ENCODE peak calls at places on chromosome 4, in five cellular contexts. D is fibroblast of mammary gland, H is GM23338, G is psoas muscle, J is choroid plexus epithelial cell. S is an unnamed sample.

GRCh38 chr4:169383724-169384123 is 113.0 kb upstream of the SH3RF1 start:
- DNase-seq in D (peak; percentile 97), H (no peak), G (no peak), J (peak; percentile 85), S (no peak)

GRCh38 chr4:8728536-8729407 is 136.2 kb downstream of the CPZ start:
- DNase-seq in D (no peak), H (no peak), G (no peak), J (no peak), S (no peak)

GRCh38 chr4:3261411-3262207 is 12.7 kb downstream of the MSANTD1 start:
- DNase-seq in D (no peak), H (no peak), G (no peak), J (no peak), S (no peak)

GRCh38 chr4:67286724-67287123 is 258.6 kb downstream of the CENPC start:
- DNase-seq in D (no peak), H (no peak), G (no peak), J (no peak), S (no peak)

GRCh38 chr4:6191448-6192130 is 8.8 kb downstream of the JAKMIP1 start:
- DNase-seq in D (no peak), H (no peak), G (no peak), J (no peak), S (no peak)

GRCh38 chr4:177410566-177410965 is 31.7 kb downstream of the AGA start:
- DNase-seq in D (no peak), H (no peak), G (no peak), J (no peak), S (no peak)

GRCh38 chr4:123744664-123745290 is 348.2 kb downstream of the SPRY1 start:
- DNase-seq in D (peak; percentile 4), H (no peak), G (peak; percentile 33), J (peak; percentile 94), S (no peak)

GRCh38 chr4:81506731-81507130 is 35.0 kb upstream of the RASGEF1B start:
- DNase-seq in D (no peak), H (no peak), G (no peak), J (no peak), S (no peak)

GRCh38 chr4:4871267-4872147 is 12.0 kb downstream of the MSX1 start:
- DNase-seq in D (no peak), H (peak; percentile 57), G (no peak), J (no peak), S (no peak)

GRCh38 chr4:56183344-56183959 is 203.8 kb downstream of the AASDH start:
- DNase-seq in D (no peak), H (peak; percentile 38), G (no peak), J (no peak), S (no peak)

GRCh38 chr4:85774489-85774888 is 299.5 kb downstream of the ARHGAP24 start:
- DNase-seq in D (no peak), H (peak; percentile 21), G (no peak), J (no peak), S (no peak)

GRCh38 chr4:25095756-25096552 is 64.3 kb downstream of the SEPSECS start:
- DNase-seq in D (no peak), H (peak; percentile 11), G (no peak), J (no peak), S (no peak)

GRCh38 chr4:139247656-139248238 is 32.3 kb downstream of the MGARP start:
- DNase-seq in D (no peak), H (no peak), G (no peak), J (no peak), S (no peak)

GRCh38 chr4:95693594-95693993 is 144.8 kb upstream of the UNC5C start:
- DNase-seq in D (peak; percentile 12), H (peak; percentile 66), G (no peak), J (peak; percentile 71), S (peak; percentile 31)

GRCh38 chr4:3346146-3346545 is 53.3 kb downstream of the RGS12 start:
- DNase-seq in D (peak; percentile 85), H (peak; percentile 86), G (no peak), J (peak; percentile 92), S (peak; percentile 63)

GRCh38 chr4:136505020-136505419 is 1027.3 kb downstream of the PCDH18 start:
- DNase-seq in D (no peak), H (no peak), G (no peak), J (peak; percentile 53), S (no peak)

GRCh38 chr4:169164669-169165415 is 105.9 kb downstream of the SH3RF1 start:
- DNase-seq in D (peak; percentile 58), H (no peak), G (no peak), J (peak; percentile 37), S (no peak)

GRCh38 chr4:164956766-164957643 is 20.5 kb downstream of the TRIM61 start:
- DNase-seq in D (peak; percentile 64), H (peak; percentile 71), G (peak; percentile 69), J (peak; percentile 80), S (no peak)

GRCh38 chr4:179372242-179372641 is 1930.0 kb upstream of the AGA start:
- DNase-seq in D (no peak), H (no peak), G (no peak), J (no peak), S (no peak)

GRCh38 chr4:76694056-76694455 is 203.9 kb downstream of the SOWAHB start:
- DNase-seq in D (no peak), H (no peak), G (no peak), J (no peak), S (no peak)

GRCh38 chr4:187995322-187996207 is at the start of gene ZFP42:
- DNase-seq in D (no peak), H (peak; percentile 81), G (no peak), J (no peak), S (no peak)

DNA sequence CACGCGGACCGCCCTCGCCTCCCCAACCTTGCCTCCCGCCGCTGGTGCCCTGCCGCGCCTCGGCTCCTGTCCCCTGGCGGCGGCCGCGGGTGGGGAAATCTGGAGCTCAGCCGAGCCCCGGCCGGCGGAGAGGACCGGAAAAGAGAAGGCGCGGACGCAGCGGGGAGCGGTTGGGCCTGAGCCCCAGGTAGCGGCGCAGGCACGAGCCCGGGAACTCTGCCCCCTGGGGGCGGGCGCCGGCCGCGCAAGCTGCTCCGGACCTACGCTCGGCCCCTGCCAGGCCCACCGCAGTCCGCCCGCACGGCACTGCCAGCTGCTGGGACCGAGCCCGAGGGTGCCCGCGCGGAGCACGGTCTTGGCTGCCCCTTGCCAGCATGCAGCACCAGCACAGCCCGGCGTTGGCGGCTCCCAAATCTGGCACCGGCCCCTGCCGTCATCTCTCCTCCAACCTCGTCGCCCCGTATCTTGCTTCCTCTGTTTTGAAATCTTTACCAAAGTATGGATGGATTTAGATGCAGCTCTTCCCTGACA is at the start of gene PRSS12:
- DNase-seq in D (peak; percentile 59), H (peak; percentile 95), G (peak; percentile 60), J (peak; percentile 65), S (no peak)
- H3K4me3 ChIP-seq in D (peak within 1 kb of the TSS; percentile 56), H (peak within 1 kb of the TSS; percentile 78), G (peak within 1 kb of the TSS; percentile 62), J (peak within 1 kb of the TSS; percentile 64), S (peak within 1 kb of the TSS; percentile 13)

GRCh38 chr4:112517067-112517588 is 1.1 kb upstream of the NEUROG2 start:
- DNase-seq in D (no peak), H (peak; percentile 67), G (no peak), J (no peak), S (no peak)
- H3K4me3 ChIP-seq in D (no peak overlapping the region), H (peak overlapping the region; percentile 60), G (peak overlapping the region; percentile 77), J (no peak overlapping the region), S (no peak overlapping the region)

DNA sequence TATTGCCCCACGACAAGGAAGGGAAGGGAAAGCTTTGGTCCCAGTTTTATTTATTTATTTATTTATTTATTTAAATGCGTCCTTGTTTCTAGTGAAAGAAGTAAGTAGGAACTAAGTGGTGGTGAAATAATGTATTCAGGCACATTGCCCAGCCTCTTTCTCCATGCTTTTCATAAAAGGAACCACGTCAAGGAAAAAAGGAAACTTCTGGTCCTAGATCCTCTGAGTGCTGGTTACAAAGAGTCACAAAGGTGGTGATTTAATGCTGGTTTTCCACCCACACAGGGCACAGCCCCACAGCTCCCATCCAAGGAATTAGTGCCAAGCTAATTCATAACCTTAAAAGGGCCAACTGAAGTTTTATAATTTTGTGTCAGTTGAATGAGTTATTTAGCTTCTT is 206.6 kb upstream of the GYPA start:
- DNase-seq in D (no peak), H (no peak), G (no peak), J (no peak), S (no peak)
- H3K4me3 ChIP-seq in D (no peak overlapping the region), H (no peak overlapping the region), G (no peak overlapping the region), J (no peak overlapping the region), S (no peak overlapping the region)

GRCh38 chr4:1055721-1056590 is 44.5 kb downstream of the FGFRL1 start:
- DNase-seq in D (peak; percentile 51), H (peak; percentile 66), G (no peak), J (peak; percentile 57), S (peak; percentile 31)
- H3K4me3 ChIP-seq in D (no peak overlapping the region), H (peak overlapping the region; percentile 20), G (no peak overlapping the region), J (no peak overlapping the region), S (peak overlapping the region; percentile 39)

GRCh38 chr4:110639207-110640092 is 16.6 kb upstream of the PITX2 start:
- DNase-seq in D (no peak), H (peak; percentile 68), G (no peak), J (no peak), S (no peak)

GRCh38 chr4:110636231-110636676 is 13.4 kb upstream of the PITX2 start:
- DNase-seq in D (no peak), H (peak; percentile 81), G (no peak), J (no peak), S (no peak)

GRCh38 chr4:110636677-110637407 is 14.0 kb upstream of the PITX2 start:
- DNase-seq in D (peak; percentile 72), H (peak; percentile 83), G (peak; percentile 68), J (no peak), S (no peak)

GRCh38 chr4:110637408-110638131 is 14.7 kb upstream of the PITX2 start:
- DNase-seq in D (no peak), H (peak; percentile 75), G (no peak), J (no peak), S (no peak)

GRCh38 chr4:110638347-110638746 is 15.5 kb upstream of the PITX2 start:
- DNase-seq in D (no peak), H (peak; percentile 1), G (no peak), J (no peak), S (no peak)
- H3K4me3 ChIP-seq in D (no peak overlapping the region), H (peak overlapping the region; percentile 96), G (no peak overlapping the region), J (no peak overlapping the region), S (no peak overlapping the region)

DNA sequence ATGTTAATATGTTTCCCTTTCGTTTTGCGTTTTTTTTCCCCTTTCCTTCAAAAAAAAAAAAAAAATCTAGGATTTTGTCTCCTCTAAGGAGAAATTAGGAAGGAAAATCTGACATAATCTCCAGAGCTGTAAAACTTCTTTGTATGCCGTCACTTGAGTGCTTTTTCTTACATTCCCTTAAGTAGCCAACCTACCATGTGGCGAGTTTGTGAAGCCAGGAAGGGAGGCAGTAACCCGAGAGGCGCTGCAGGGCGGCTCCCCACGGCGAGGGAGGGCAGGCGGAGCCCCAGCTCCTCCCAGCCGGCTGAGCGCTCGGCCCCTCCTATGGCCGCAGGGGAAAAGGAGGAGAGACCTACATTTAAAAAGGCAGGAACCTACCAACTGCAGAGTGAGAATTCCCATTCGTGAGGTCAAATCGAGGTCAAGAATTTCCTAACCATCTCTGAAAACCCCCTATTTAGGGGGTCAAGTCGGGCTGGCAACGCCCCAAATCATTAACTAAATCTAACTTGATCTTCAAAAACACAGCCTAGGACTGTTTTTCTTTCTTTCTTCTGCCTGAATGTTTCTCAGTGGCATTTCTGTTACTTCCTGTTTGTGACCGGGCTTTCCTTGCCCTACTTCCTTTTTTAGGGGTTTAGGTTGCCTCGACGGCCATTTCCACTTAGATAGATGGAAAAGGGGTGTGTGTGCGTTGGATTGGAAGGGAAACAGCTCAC is 345.1 kb upstream of the KLF3 start:
- DNase-seq in D (peak; percentile 97), H (peak; percentile 95), G (peak; percentile 88), J (peak; percentile 99), S (no peak)
- H3K4me3 ChIP-seq in D (no peak overlapping the region), H (no peak overlapping the region), G (peak overlapping the region; percentile 47), J (peak overlapping the region; percentile 32), S (no peak overlapping the region)

GRCh38 chr4:85951-86350 is 32.8 kb downstream of the ZNF595 start:
- DNase-seq in D (no peak), H (no peak), G (no peak), J (no peak), S (no peak)
- H3K4me3 ChIP-seq in D (no peak overlapping the region), H (peak overlapping the region; percentile 11), G (no peak overlapping the region), J (no peak overlapping the region), S (no peak overlapping the region)

S was measured in Jurkat, Clone E6-1.